ENCODE peak calls at places on chromosomes 1 and 21, in six cellular contexts. T, X, N, Q, V and D are unnamed samples. For H3K36me3, the result is how much of the 10 kb centered on the place peaks cover.

GRCh38 chr1:64514197-64514765 is 44.4 kb downstream of the CACHD1 start:
- DNase-seq in T (no peak), X (no peak), N (no peak), Q (no peak), V (peak), D (peak)

GRCh38 chr1:161801955-161802354 is 35.8 kb downstream of the ATF6 start:
- DNase-seq in T (no peak), X (no peak), N (no peak), Q (no peak), V (peak), D (no peak)

GRCh38 chr1:234778215-234779159 is 168.5 kb upstream of the IRF2BP2 start:
- DNase-seq in T (no peak), X (peak), N (no peak), Q (peak), V (no peak), D (no peak)

GRCh38 chr1:108049083-108049819 is 84.3 kb upstream of the VAV3 start:
- DNase-seq in T (peak), X (peak), N (no peak), Q (peak), V (no peak), D (peak)

GRCh38 chr1:207396360-207396759 is 57.8 kb upstream of the CR2 start:
- DNase-seq in T (no peak), X (no peak), N (no peak), Q (no peak), V (no peak), D (no peak)

GRCh38 chr1:36139521-36139920 is 9.8 kb downstream of the TRAPPC3 start:
- DNase-seq in T (no peak), X (no peak), N (peak), Q (no peak), V (no peak), D (no peak)

GRCh38 chr1:5877001-5877400 is 115.2 kb downstream of the NPHP4 start:
- DNase-seq in T (no peak), X (no peak), N (no peak), Q (no peak), V (no peak), D (no peak)

GRCh38 chr1:11052839-11053757 is 6.1 kb upstream of the MASP2 start:
- DNase-seq in T (peak), X (peak), N (no peak), Q (no peak), V (no peak), D (no peak)

GRCh38 chr21:37642493-37642892 is 273.8 kb downstream of the KCNJ6 start:
- DNase-seq in T (peak), X (peak), N (peak), Q (peak), V (no peak), D (no peak)

GRCh38 chr1:59013276-59013927 is 229.6 kb upstream of the JUN start:
- DNase-seq in T (no peak), X (no peak), N (no peak), Q (no peak), V (peak), D (peak)

GRCh38 chr21:32370971-32371766 is 21.6 kb downstream of the URB1 start:
- DNase-seq in T (no peak), X (no peak), N (no peak), Q (no peak), V (no peak), D (no peak)

GRCh38 chr1:158290571-158290935 is 830 bp downstream of the CD1C start:
- DNase-seq in T (peak), X (no peak), N (no peak), Q (peak), V (no peak), D (no peak)

GRCh38 chr1:225668222-225668621 is 15.3 kb upstream of the ENAH start:
- DNase-seq in T (no peak), X (no peak), N (no peak), Q (no peak), V (no peak), D (no peak)

GRCh38 chr1:199512037-199512710 is 515.3 kb upstream of the NR5A2 start:
- DNase-seq in T (peak), X (peak), N (no peak), Q (no peak), V (no peak), D (no peak)
- H3K27ac ChIP-seq in T (no peak), X (no peak), N (no peak), Q (no peak), V (no peak), D (no peak)

GRCh38 chr1:38173157-38173831 is 126.7 kb upstream of the POU3F1 start:
- DNase-seq in T (no peak), X (no peak), N (no peak), Q (no peak), V (no peak), D (no peak)
- H3K36me3 ChIP-seq in T (under half), X (under half), N (under half), Q (under half), V (under half), D (under half)

GRCh38 chr1:53590104-53590503 is 130.9 kb downstream of the DMRTB1 start:
- DNase-seq in T (no peak), X (no peak), N (no peak), Q (no peak), V (no peak), D (no peak)
- H3K27ac ChIP-seq in T (no peak), X (no peak), N (no peak), Q (no peak), V (no peak), D (no peak)

DNA sequence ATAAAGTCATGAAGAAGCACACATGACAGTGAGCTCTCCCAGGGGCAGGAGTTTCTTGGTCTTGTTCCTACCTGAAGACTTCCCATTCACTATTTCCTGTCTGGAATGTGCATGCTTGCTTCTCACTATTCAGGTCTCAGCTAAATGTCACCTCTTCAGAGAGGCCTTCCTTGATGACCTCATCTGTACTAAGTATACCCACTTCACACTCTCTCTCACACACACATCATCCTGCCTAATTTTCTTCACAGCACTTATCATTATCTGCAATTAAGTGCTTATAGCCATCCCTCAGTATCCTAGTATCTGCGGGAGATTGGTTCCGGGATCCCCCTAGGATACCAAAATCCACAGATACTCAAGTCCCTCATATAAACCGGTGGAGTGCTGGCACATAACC is 146.4 kb upstream of the IVNS1ABP start:
- DNase-seq in T (no peak), X (no peak), N (no peak), Q (no peak), V (no peak), D (no peak)
- H3K36me3 ChIP-seq in T (under half), X (under half), N (under half), Q (under half), V (under half), D (under half)

DNA sequence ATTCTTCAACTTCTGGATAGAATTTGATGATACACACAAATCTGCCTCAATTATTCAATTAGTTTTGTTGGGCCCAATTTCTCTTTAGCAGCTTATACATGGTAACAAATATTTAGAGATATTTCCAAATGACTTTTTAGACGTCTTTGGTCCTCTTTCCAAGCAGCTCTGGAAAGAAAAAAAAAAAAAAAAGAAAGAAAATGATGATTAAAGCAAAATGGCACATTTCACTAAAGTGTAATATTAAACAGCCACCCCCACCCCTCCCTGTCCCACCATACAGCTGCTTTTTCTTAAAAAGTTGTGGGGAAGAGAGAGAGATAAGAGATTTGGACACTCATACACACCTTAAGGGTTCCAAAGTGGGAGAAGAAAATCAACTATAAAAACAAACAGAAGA is 977 bp downstream of the METTL18 start:
- DNase-seq in T (no peak), X (no peak), N (no peak), Q (no peak), V (no peak), D (no peak)
- H3K27ac ChIP-seq in T (peak), X (no peak), N (peak), Q (peak), V (no peak), D (no peak)

GRCh38 chr1:81974883-81975555 is 174.3 kb downstream of the ADGRL2 start:
- DNase-seq in T (no peak), X (no peak), N (no peak), Q (no peak), V (no peak), D (no peak)
- H3K36me3 ChIP-seq in T (under half), X (under half), N (under half), Q (under half), V (under half), D (under half)

GRCh38 chr1:203650012-203650836 is 23.6 kb downstream of the ATP2B4 start:
- DNase-seq in T (peak), X (no peak), N (peak), Q (peak), V (peak), D (no peak)

GRCh38 chr1:203656796-203657620 is 30.4 kb downstream of the ATP2B4 start:
- DNase-seq in T (no peak), X (no peak), N (peak), Q (no peak), V (no peak), D (no peak)

GRCh38 chr1:203649551-203650011 is 22.9 kb downstream of the ATP2B4 start:
- DNase-seq in T (no peak), X (no peak), N (no peak), Q (no peak), V (no peak), D (no peak)

GRCh38 chr1:203655656-203656055 is 29.0 kb downstream of the ATP2B4 start:
- DNase-seq in T (no peak), X (no peak), N (no peak), Q (no peak), V (no peak), D (no peak)

DNA sequence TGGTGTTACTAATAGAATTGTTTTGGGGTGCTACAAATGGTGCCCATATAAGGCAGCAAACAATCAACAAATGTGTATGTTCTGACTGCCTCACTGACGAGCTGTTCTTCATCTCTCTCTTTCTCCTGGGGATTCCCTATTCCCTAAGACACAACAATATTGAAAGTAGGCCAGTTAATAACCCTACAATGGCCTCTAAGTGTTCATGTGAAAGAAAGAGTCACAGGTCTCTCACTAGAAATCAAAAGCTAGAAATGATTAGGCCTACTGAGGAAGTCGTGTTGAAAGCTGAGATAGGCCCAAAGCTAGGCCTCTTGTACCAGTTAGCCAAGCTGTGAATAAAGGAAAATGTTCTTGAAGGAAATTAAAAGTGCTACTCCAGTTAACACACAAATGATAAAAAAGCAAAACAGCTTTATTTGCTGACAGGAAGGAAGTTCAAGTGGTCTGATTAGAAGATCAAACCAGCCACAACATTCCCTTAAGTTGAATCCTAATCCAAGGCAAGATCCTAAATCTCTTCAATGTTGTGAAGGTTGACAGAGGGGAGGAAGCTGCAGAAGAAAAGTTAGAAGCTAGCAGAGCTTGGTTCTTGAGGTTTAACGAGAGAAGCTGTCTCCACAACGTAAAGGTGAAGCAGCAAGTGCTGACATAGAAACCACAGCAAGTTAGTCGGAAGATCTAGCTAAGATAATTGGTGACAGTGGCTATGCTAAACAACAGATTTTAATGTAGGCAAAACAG is 26.3 kb downstream of the ATP2B4 start:
- DNase-seq in T (no peak), X (no peak), N (no peak), Q (peak), V (no peak), D (no peak)
- H3K27ac ChIP-seq in T (no peak), X (no peak), N (no peak), Q (peak), V (peak), D (no peak)

GRCh38 chr1:19381261-19381660 is 69.1 kb downstream of the SLC66A1 start:
- DNase-seq in T (no peak), X (no peak), N (no peak), Q (no peak), V (no peak), D (no peak)
- H3K36me3 ChIP-seq in T (half or more), X (under half), N (under half), Q (under half), V (under half), D (half or more)